ENCODE peak calls at places on chromosomes 1 and 21, in seven cellular contexts. One of them, this sample, is unnamed.

GRCh38 chr21:39441502-39442475 is 3.8 kb downstream of the LCA5L start:
- DNase-seq in choroid plexus epithelial cell: peak
- DNase-seq in PC-9: peak
- DNase-seq in thoracic aorta: no peak
- DNase-seq in CD8-positive, alpha-beta T cell: no peak
- DNase-seq in AG09309: no peak
- DNase-seq in fibroblast of the aortic adventitia: peak
- DNase-seq in this sample: peak

GRCh38 chr1:162165528-162165927 is 96.0 kb downstream of the NOS1AP start:
- DNase-seq in choroid plexus epithelial cell: no peak
- DNase-seq in PC-9: no peak
- DNase-seq in thoracic aorta: no peak
- DNase-seq in CD8-positive, alpha-beta T cell: no peak
- DNase-seq in AG09309: no peak
- DNase-seq in fibroblast of the aortic adventitia: no peak
- DNase-seq in this sample: no peak

GRCh38 chr1:42788021-42788420 is 3.2 kb downstream of the TMEM269 start:
- DNase-seq in choroid plexus epithelial cell: no peak
- DNase-seq in PC-9: no peak
- DNase-seq in thoracic aorta: no peak
- DNase-seq in CD8-positive, alpha-beta T cell: no peak
- DNase-seq in AG09309: no peak
- DNase-seq in fibroblast of the aortic adventitia: no peak
- DNase-seq in this sample: no peak

GRCh38 chr1:43836267-43836951 is 97.2 kb upstream of the ARTN start:
- DNase-seq in choroid plexus epithelial cell: no peak
- DNase-seq in PC-9: peak
- DNase-seq in thoracic aorta: no peak
- DNase-seq in CD8-positive, alpha-beta T cell: peak
- DNase-seq in AG09309: no peak
- DNase-seq in fibroblast of the aortic adventitia: no peak
- DNase-seq in this sample: no peak

GRCh38 chr1:86504895-86505625 is 36.3 kb downstream of the CLCA1 start:
- DNase-seq in choroid plexus epithelial cell: peak
- DNase-seq in PC-9: peak
- DNase-seq in thoracic aorta: no peak
- DNase-seq in CD8-positive, alpha-beta T cell: no peak
- DNase-seq in AG09309: peak
- DNase-seq in fibroblast of the aortic adventitia: no peak
- DNase-seq in this sample: no peak

GRCh38 chr1:20507564-20508410 is at the start of gene MUL1:
- DNase-seq in choroid plexus epithelial cell: peak
- DNase-seq in PC-9: peak
- DNase-seq in thoracic aorta: peak
- DNase-seq in CD8-positive, alpha-beta T cell: peak
- DNase-seq in AG09309: peak
- DNase-seq in fibroblast of the aortic adventitia: peak
- DNase-seq in this sample: peak

GRCh38 chr1:58391056-58391455 is 155.5 kb downstream of the OMA1 start:
- DNase-seq in choroid plexus epithelial cell: no peak
- DNase-seq in PC-9: no peak
- DNase-seq in thoracic aorta: no peak
- DNase-seq in CD8-positive, alpha-beta T cell: no peak
- DNase-seq in AG09309: no peak
- DNase-seq in fibroblast of the aortic adventitia: no peak
- DNase-seq in this sample: no peak

GRCh38 chr1:225928186-225929175 is 4.4 kb upstream of the PYCR2 start:
- DNase-seq in choroid plexus epithelial cell: no peak
- DNase-seq in PC-9: no peak
- DNase-seq in thoracic aorta: no peak
- DNase-seq in CD8-positive, alpha-beta T cell: no peak
- DNase-seq in AG09309: no peak
- DNase-seq in fibroblast of the aortic adventitia: no peak
- DNase-seq in this sample: no peak

GRCh38 chr1:42186172-42186571 is 21.6 kb upstream of the GUCA2A start:
- DNase-seq in choroid plexus epithelial cell: peak
- DNase-seq in PC-9: no peak
- DNase-seq in thoracic aorta: no peak
- DNase-seq in CD8-positive, alpha-beta T cell: no peak
- DNase-seq in AG09309: no peak
- DNase-seq in fibroblast of the aortic adventitia: peak
- DNase-seq in this sample: no peak

GRCh38 chr1:153610334-153611023 is 2.5 kb downstream of the S100A16 start:
- DNase-seq in choroid plexus epithelial cell: no peak
- DNase-seq in PC-9: peak
- DNase-seq in thoracic aorta: no peak
- DNase-seq in CD8-positive, alpha-beta T cell: no peak
- DNase-seq in AG09309: no peak
- DNase-seq in fibroblast of the aortic adventitia: no peak
- DNase-seq in this sample: peak

GRCh38 chr1:109908857-109909256 is 1.8 kb upstream of the CSF1 start:
- DNase-seq in choroid plexus epithelial cell: no peak
- DNase-seq in PC-9: no peak
- DNase-seq in thoracic aorta: no peak
- DNase-seq in CD8-positive, alpha-beta T cell: no peak
- DNase-seq in AG09309: no peak
- DNase-seq in fibroblast of the aortic adventitia: no peak
- DNase-seq in this sample: no peak

GRCh38 chr1:211331011-211331709 is 4.5 kb downstream of the TRAF5 start:
- DNase-seq in choroid plexus epithelial cell: no peak
- DNase-seq in PC-9: peak
- DNase-seq in thoracic aorta: no peak
- DNase-seq in CD8-positive, alpha-beta T cell: no peak
- DNase-seq in AG09309: peak
- DNase-seq in fibroblast of the aortic adventitia: peak
- DNase-seq in this sample: no peak

GRCh38 chr1:198493324-198493723 is 47.2 kb downstream of the ATP6V1G3 start:
- DNase-seq in choroid plexus epithelial cell: no peak
- DNase-seq in PC-9: no peak
- DNase-seq in thoracic aorta: no peak
- DNase-seq in CD8-positive, alpha-beta T cell: no peak
- DNase-seq in AG09309: no peak
- DNase-seq in fibroblast of the aortic adventitia: no peak
- DNase-seq in this sample: no peak

GRCh38 chr1:157678721-157679120 is 21.8 kb downstream of the FCRL3 start:
- DNase-seq in choroid plexus epithelial cell: no peak
- DNase-seq in PC-9: no peak
- DNase-seq in thoracic aorta: no peak
- DNase-seq in CD8-positive, alpha-beta T cell: no peak
- DNase-seq in AG09309: no peak
- DNase-seq in fibroblast of the aortic adventitia: no peak
- DNase-seq in this sample: no peak

GRCh38 chr1:222546548-222547259 is 1.2 kb downstream of the HHIPL2 start:
- DNase-seq in choroid plexus epithelial cell: peak
- DNase-seq in PC-9: peak
- DNase-seq in thoracic aorta: no peak
- DNase-seq in CD8-positive, alpha-beta T cell: no peak
- DNase-seq in AG09309: peak
- DNase-seq in fibroblast of the aortic adventitia: peak
- DNase-seq in this sample: no peak

GRCh38 chr1:192160186-192160585 is 1.9 kb downstream of the RGS18 start:
- DNase-seq in choroid plexus epithelial cell: peak
- DNase-seq in PC-9: no peak
- DNase-seq in thoracic aorta: no peak
- DNase-seq in CD8-positive, alpha-beta T cell: no peak
- DNase-seq in AG09309: no peak
- DNase-seq in fibroblast of the aortic adventitia: no peak
- DNase-seq in this sample: no peak

GRCh38 chr1:4787551-4787950 is 133.1 kb downstream of the AJAP1 start:
- DNase-seq in choroid plexus epithelial cell: no peak
- DNase-seq in PC-9: no peak
- DNase-seq in thoracic aorta: no peak
- DNase-seq in CD8-positive, alpha-beta T cell: no peak
- DNase-seq in AG09309: no peak
- DNase-seq in fibroblast of the aortic adventitia: no peak
- DNase-seq in this sample: no peak

GRCh38 chr1:236354330-236355147 is 39.5 kb upstream of the EDARADD start:
- DNase-seq in choroid plexus epithelial cell: peak
- DNase-seq in PC-9: peak
- DNase-seq in thoracic aorta: no peak
- DNase-seq in CD8-positive, alpha-beta T cell: no peak
- DNase-seq in AG09309: peak
- DNase-seq in fibroblast of the aortic adventitia: peak
- DNase-seq in this sample: no peak

GRCh38 chr1:43056981-43057391 is 98.3 kb upstream of the SLC2A1 start:
- DNase-seq in choroid plexus epithelial cell: peak
- DNase-seq in PC-9: no peak
- DNase-seq in thoracic aorta: no peak
- DNase-seq in CD8-positive, alpha-beta T cell: no peak
- DNase-seq in AG09309: no peak
- DNase-seq in fibroblast of the aortic adventitia: peak
- DNase-seq in this sample: no peak

GRCh38 chr1:41479000-41479807 is 5.3 kb downstream of the EDN2 start:
- DNase-seq in choroid plexus epithelial cell: peak
- DNase-seq in PC-9: no peak
- DNase-seq in thoracic aorta: no peak
- DNase-seq in CD8-positive, alpha-beta T cell: no peak
- DNase-seq in AG09309: no peak
- DNase-seq in fibroblast of the aortic adventitia: peak
- DNase-seq in this sample: no peak

GRCh38 chr1:178516110-178516509 is 3.2 kb downstream of the TEX35 start:
- DNase-seq in choroid plexus epithelial cell: no peak
- DNase-seq in PC-9: no peak
- DNase-seq in thoracic aorta: no peak
- DNase-seq in CD8-positive, alpha-beta T cell: no peak
- DNase-seq in AG09309: no peak
- DNase-seq in fibroblast of the aortic adventitia: no peak
- DNase-seq in this sample: no peak

GRCh38 chr1:178521241-178521640 is 8.3 kb downstream of the TEX35 start:
- DNase-seq in choroid plexus epithelial cell: no peak
- DNase-seq in PC-9: no peak
- DNase-seq in thoracic aorta: no peak
- DNase-seq in CD8-positive, alpha-beta T cell: no peak
- DNase-seq in AG09309: no peak
- DNase-seq in fibroblast of the aortic adventitia: no peak
- DNase-seq in this sample: no peak

GRCh38 chr1:178518894-178519293 is 6.0 kb downstream of the TEX35 start:
- DNase-seq in choroid plexus epithelial cell: no peak
- DNase-seq in PC-9: no peak
- DNase-seq in thoracic aorta: no peak
- DNase-seq in CD8-positive, alpha-beta T cell: no peak
- DNase-seq in AG09309: no peak
- DNase-seq in fibroblast of the aortic adventitia: no peak
- DNase-seq in this sample: no peak

GRCh38 chr1:178520803-178521202 is 7.9 kb downstream of the TEX35 start:
- DNase-seq in choroid plexus epithelial cell: no peak
- DNase-seq in PC-9: no peak
- DNase-seq in thoracic aorta: no peak
- DNase-seq in CD8-positive, alpha-beta T cell: no peak
- DNase-seq in AG09309: no peak
- DNase-seq in fibroblast of the aortic adventitia: no peak
- DNase-seq in this sample: no peak
- TF ChIP-seq CTCF in choroid plexus epithelial cell: no peak
- TF ChIP-seq CTCF in PC-9: no peak
- TF ChIP-seq CTCF in thoracic aorta: no peak
- TF ChIP-seq CTCF in CD8-positive, alpha-beta T cell: no peak
- TF ChIP-seq CTCF in AG09309: no peak
- TF ChIP-seq CTCF in fibroblast of the aortic adventitia: no peak
- TF ChIP-seq CTCF in this sample: no peak

GRCh38 chr1:27574871-27575831 is 28.8 kb downstream of the AHDC1 start:
- DNase-seq in choroid plexus epithelial cell: peak
- DNase-seq in PC-9: no peak
- DNase-seq in thoracic aorta: no peak
- DNase-seq in CD8-positive, alpha-beta T cell: no peak
- DNase-seq in AG09309: no peak
- DNase-seq in fibroblast of the aortic adventitia: peak
- DNase-seq in this sample: no peak
- TF ChIP-seq CTCF in choroid plexus epithelial cell: no peak
- TF ChIP-seq CTCF in PC-9: no peak
- TF ChIP-seq CTCF in thoracic aorta: peak
- TF ChIP-seq CTCF in CD8-positive, alpha-beta T cell: no peak
- TF ChIP-seq CTCF in AG09309: peak
- TF ChIP-seq CTCF in fibroblast of the aortic adventitia: no peak
- TF ChIP-seq CTCF in this sample: no peak

DNA sequence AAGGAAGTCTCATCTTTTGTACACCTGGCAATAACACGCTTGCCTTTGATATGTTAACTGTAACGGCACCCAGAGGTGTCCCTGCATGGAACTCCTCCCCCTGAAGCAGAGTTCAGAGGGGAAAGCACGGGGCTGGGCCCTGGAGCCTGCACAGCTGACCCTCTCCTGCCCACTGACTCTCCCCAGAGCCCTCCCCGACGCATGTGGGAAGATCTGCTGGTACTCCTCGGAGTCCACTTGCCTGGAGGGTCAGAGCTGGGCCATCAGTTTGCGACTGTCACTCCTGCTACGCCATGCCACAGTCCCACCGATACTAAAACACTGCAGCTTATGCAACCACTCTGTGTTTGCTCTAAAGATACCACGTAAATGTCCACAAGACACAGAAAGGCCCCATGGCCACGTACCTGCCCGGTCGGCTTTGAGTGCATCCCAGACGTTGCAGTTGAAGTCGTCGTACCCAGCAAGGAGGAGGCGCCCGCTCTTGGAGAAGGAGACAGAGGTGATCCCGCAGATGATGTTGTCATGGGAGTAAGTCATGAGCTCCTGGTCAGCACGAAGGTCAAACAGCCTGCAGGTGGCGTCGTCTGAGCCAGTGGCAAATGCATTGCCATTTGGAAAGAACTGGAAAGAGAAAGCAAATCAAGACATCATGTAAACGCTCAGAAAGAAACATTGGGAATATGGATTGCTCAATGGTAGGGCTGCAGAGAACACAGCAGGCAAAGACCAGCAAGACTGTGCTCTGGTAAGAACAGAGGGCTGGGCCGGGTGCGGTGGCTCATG is 10.6 kb upstream of the NADK start:
- DNase-seq in choroid plexus epithelial cell: peak
- DNase-seq in PC-9: no peak
- DNase-seq in thoracic aorta: no peak
- DNase-seq in CD8-positive, alpha-beta T cell: no peak
- DNase-seq in AG09309: no peak
- DNase-seq in fibroblast of the aortic adventitia: peak
- DNase-seq in this sample: no peak
- TF ChIP-seq CTCF in choroid plexus epithelial cell: peak
- TF ChIP-seq CTCF in PC-9: no peak
- TF ChIP-seq CTCF in thoracic aorta: no peak
- TF ChIP-seq CTCF in CD8-positive, alpha-beta T cell: no peak
- TF ChIP-seq CTCF in AG09309: peak
- TF ChIP-seq CTCF in fibroblast of the aortic adventitia: peak
- TF ChIP-seq CTCF in this sample: peak

DNA sequence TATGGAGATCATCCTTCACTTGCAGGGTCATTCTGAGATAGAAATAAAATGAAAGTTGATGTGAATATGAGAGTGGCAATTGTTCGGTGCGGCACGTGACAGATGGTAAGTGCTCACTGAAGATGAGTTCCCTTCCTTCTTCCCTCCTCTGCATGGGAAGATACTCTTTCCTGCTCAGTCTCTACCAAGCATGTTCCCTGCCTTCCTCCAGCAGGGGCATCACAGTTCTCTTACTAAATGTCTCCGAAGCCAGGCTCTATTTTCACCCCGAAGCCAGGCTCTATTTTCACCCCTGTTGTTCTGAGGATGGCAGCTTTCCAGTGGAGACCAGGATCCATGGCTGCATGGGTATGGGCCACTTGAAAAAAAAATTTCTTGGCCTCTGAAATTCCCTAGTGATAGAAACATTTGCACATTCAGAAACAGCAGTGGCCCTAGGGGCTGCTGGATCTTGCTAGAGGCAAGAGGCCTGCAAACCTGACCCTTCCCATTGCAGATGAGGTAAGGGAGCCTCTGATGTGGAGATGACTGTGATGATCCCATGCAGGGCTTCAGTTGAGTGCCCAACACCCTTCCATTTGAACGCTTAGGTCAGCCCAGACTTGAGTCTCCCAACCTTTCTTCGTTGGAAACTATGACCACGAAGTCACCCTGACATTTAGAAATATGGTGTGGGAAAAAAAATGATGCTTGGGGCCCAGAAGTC is 123.7 kb upstream of the HMGB4 start:
- DNase-seq in choroid plexus epithelial cell: no peak
- DNase-seq in PC-9: no peak
- DNase-seq in thoracic aorta: no peak
- DNase-seq in CD8-positive, alpha-beta T cell: no peak
- DNase-seq in AG09309: no peak
- DNase-seq in fibroblast of the aortic adventitia: no peak
- DNase-seq in this sample: no peak
- TF ChIP-seq CTCF in choroid plexus epithelial cell: no peak
- TF ChIP-seq CTCF in PC-9: no peak
- TF ChIP-seq CTCF in thoracic aorta: no peak
- TF ChIP-seq CTCF in CD8-positive, alpha-beta T cell: no peak
- TF ChIP-seq CTCF in AG09309: no peak
- TF ChIP-seq CTCF in fibroblast of the aortic adventitia: no peak
- TF ChIP-seq CTCF in this sample: no peak

This sample was measured in CD14-positive monocyte.